ENCODE peak calls at places on chromosomes 12 and 14, in six cellular contexts. P, V, G, N, S and U are unnamed samples.
A peak's percentile ranks its signal among the peaks of the same experiment; 100 is the strongest.

GRCh38 chr12:46678441-46678840 is 147.4 kb downstream of the SLC38A4 start:
- DNase-seq in P (no peak), N (no peak), V (no peak), S (peak; percentile 87), G (no peak), U (no peak)

GRCh38 chr12:49631336-49631907 is 8.1 kb downstream of the PRPF40B start:
- DNase-seq in P (no peak), N (no peak), V (no peak), S (no peak), G (no peak), U (no peak)

GRCh38 chr12:106903241-106903950 is 52.3 kb upstream of the TMEM263 start:
- DNase-seq in S (peak; percentile 59), G (peak; percentile 92), P (peak; percentile 84), V (peak; percentile 47), N (peak; percentile 67), U (peak; percentile 87)

GRCh38 chr12:107468182-107468581 is 217.4 kb upstream of the PWP1 start:
- DNase-seq in V (no peak), G (no peak), S (no peak), P (no peak), N (no peak), U (no peak)

GRCh38 chr14:94738786-94739185 is 31.1 kb downstream of the GSC start:
- DNase-seq in V (no peak), P (no peak), G (no peak), N (no peak), S (no peak), U (no peak)

GRCh38 chr14:53278602-53279506 is 125.7 kb upstream of the DDHD1 start:
- DNase-seq in P (no peak), G (no peak), S (peak; percentile 73), N (peak; percentile 66), V (peak; percentile 78), U (no peak)

GRCh38 chr12:64998327-64999156 is 122.6 kb downstream of the WIF1 start:
- DNase-seq in V (no peak), S (peak; percentile 73), P (peak; percentile 12), N (no peak), G (no peak), U (no peak)

GRCh38 chr12:89951050-89951693 is 242.5 kb upstream of the ATP2B1 start:
- DNase-seq in G (no peak), S (peak; percentile 79), V (peak; percentile 97), P (no peak), N (no peak), U (no peak)

GRCh38 chr12:132620113-132620892 is 1.7 kb downstream of the P2RX2 start:
- DNase-seq in S (no peak), G (peak; percentile 63), N (no peak), P (no peak), V (no peak), U (peak; percentile 45)

GRCh38 chr12:57460457-57461325 is 1.1 kb downstream of the GLI1 start:
- DNase-seq in P (peak; percentile 59), V (peak; percentile 85), G (peak; percentile 83), S (no peak), N (no peak), U (peak; percentile 63)

GRCh38 chr14:81478446-81478845 is 55.2 kb downstream of the SEL1L start:
- DNase-seq in P (no peak), G (no peak), S (no peak), V (no peak), N (no peak), U (no peak)

GRCh38 chr12:79690156-79690605 is 583 bp downstream of the PAWR start:
- DNase-seq in N (no peak), P (peak; percentile 75), S (no peak), V (peak; percentile 63), G (peak; percentile 91), U (peak; percentile 49)

GRCh38 chr12:54417712-54418440 is 1.2 kb downstream of the ITGA5 start:
- DNase-seq in S (no peak), V (no peak), N (peak; percentile 43), P (no peak), G (peak; percentile 65), U (peak; percentile 47)

GRCh38 chr12:54418441-54419087 is 502 bp downstream of the ITGA5 start:
- DNase-seq in G (peak; percentile 63), N (no peak), S (no peak), P (no peak), V (no peak), U (peak; percentile 55)

GRCh38 chr12:54420766-54421144 is 1.7 kb upstream of the ITGA5 start:
- DNase-seq in P (no peak), S (no peak), N (peak; percentile 60), G (no peak), V (no peak), U (no peak)

GRCh38 chr12:54421175-54421872 is 2.3 kb upstream of the ITGA5 start:
- DNase-seq in S (no peak), V (no peak), P (no peak), N (peak; percentile 81), G (no peak), U (no peak)

DNA sequence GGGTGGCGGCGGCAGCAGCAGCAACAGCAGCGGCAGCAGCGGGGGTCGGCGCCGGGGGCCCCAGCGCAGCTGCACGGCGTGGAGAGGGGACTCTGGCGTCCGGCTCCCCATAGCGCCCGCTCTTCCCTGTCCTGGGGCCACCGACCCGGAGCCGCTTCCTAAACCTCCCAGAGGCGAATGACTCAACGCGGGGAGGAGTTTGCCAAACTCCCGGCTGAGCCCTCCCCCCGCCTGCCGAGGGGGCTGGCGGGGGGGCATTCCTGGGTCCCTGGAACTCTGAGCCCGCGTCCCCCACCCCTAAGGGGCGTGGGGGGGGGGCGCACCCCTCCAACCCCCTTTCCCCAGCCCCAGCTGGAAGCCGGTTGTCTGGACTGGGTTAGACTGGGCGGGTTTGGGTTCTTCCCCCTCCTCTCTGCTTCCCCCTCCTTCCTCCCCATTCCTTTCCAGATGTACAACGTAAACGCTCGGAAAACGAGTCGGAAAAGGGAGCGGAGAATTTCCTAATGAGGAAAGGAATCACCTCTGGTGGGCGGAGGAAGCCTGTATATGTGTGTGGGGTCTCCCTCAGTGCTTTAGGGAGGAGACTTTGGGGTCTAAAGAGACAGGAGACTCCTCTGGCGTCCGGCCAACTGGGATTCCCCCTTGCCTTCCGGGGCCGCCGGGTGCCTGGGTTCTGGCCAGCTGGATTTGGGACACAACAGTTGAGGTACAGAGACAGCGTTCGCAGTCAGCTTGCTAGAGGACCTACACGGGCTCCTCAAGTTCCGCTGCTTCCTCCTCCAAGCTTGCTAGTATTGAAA is at the start of gene ITGA5:
- DNase-seq in G (peak; percentile 87), N (peak; percentile 75), S (peak; percentile 76), P (peak; percentile 69), V (peak; percentile 53), U (peak; percentile 58)
- H3K4me1 ChIP-seq in G (peaks cover 12% of the 10 kb centered on the region), N (peaks cover 68% of the 10 kb centered on the region), S (peaks cover 56% of the 10 kb centered on the region), P (peaks cover 11% of the 10 kb centered on the region), V (peaks cover 71% of the 10 kb centered on the region), U (no peaks in the 10 kb centered on the region)

GRCh38 chr14:28875937-28876910 is 109.6 kb downstream of the FOXG1 start:
- DNase-seq in G (no peak), N (no peak), P (peak; percentile 2), S (no peak), V (no peak), U (no peak)

DNA sequence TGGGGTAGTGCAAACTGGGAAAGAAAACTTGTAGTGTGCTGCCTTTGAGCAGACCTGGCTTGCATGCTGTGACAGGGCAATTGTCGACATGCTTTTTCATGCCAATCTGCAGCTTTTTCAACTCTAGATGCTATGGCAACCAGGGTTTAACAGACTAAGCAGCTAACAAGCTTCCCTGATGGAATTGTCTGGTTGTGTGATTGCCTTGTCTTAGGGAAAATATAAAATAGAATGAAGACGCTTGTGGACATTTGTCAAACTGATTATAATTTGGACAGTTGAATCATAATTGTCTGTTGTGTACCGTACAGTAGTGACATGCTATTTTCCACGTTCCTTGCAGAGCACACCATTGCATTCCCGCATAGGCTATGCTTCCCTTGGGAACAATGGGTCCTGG is 113.0 kb downstream of the FOXG1 start:
- DNase-seq in N (no peak), G (no peak), V (no peak), P (no peak), S (no peak), U (no peak)
- H3K4me1 ChIP-seq in N (no peaks in the 10 kb centered on the region), G (no peaks in the 10 kb centered on the region), V (no peaks in the 10 kb centered on the region), P (no peaks in the 10 kb centered on the region), S (no peaks in the 10 kb centered on the region), U (no peaks in the 10 kb centered on the region)

DNA sequence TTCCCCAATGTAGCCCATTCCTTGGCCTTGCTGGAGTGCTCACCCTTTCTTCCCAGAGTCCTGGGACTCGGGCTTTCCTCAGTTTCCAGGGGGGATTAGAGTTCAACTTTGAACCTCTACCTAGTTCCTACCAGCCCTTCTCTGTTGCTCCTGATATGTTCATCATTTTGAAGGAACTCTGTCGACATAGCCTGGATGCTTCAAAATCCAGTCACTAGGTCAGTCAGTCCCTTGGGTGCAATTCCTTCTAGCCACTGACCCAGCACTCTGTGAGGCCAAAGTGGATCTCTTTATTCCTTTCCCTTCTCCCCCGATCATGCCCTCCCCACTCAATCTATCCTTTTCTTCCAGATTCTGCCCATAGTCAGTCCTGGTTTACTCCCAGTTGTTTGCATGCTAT is 72.3 kb upstream of the TMCC3 start:
- DNase-seq in S (no peak), V (no peak), G (no peak), N (no peak), P (no peak), U (no peak)
- H3K4me1 ChIP-seq in S (no peaks in the 10 kb centered on the region), V (no peaks in the 10 kb centered on the region), G (no peaks in the 10 kb centered on the region), N (peaks cover 6% of the 10 kb centered on the region), P (peaks cover 7% of the 10 kb centered on the region), U (no peaks in the 10 kb centered on the region)

GRCh38 chr12:27511031-27511722 is 12.8 kb upstream of the PPFIBP1 start:
- DNase-seq in N (no peak), G (no peak), V (no peak), S (no peak), P (no peak), U (no peak)
- H3K4me1 ChIP-seq in N (no peaks in the 10 kb centered on the region), G (peaks cover 5% of the 10 kb centered on the region), V (no peaks in the 10 kb centered on the region), S (peaks cover 5% of the 10 kb centered on the region), P (peaks cover 13% of the 10 kb centered on the region), U (no peaks in the 10 kb centered on the region)

GRCh38 chr14:48963231-48963630 is 622.9 kb downstream of the RPS29 start:
- DNase-seq in V (no peak), G (no peak), N (no peak), P (no peak), S (no peak), U (no peak)

GRCh38 chr14:48973136-48973535 is 613.0 kb downstream of the RPS29 start:
- DNase-seq in V (no peak), G (no peak), P (peak; percentile 43), N (no peak), S (no peak), U (no peak)

GRCh38 chr14:48970995-48971394 is 615.2 kb downstream of the RPS29 start:
- DNase-seq in P (no peak), N (no peak), V (no peak), S (no peak), G (no peak), U (peak; percentile 2)

DNA sequence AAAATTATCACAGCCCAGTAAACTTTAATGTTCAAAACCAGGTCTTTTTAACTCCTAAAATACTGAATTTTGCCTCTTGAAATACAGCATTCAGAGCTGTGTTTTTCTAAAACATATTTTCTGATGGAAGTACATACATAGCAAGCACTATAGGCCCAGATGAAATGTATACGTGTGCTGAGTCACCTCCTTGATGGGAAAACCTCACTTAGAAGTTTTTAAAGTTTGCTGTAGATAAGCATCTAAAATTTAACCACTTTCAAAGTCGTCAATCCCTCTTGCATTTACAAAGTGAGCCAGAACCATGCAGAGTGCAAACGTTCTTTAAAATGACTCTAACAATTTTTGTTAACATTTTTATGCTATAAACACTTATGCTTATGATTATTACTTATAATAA is 618.8 kb downstream of the RPS29 start:
- DNase-seq in V (no peak), P (no peak), N (no peak), G (no peak), S (no peak), U (no peak)
- H3K4me1 ChIP-seq in V (no peaks in the 10 kb centered on the region), P (peaks cover 12% of the 10 kb centered on the region), N (no peaks in the 10 kb centered on the region), G (no peaks in the 10 kb centered on the region), S (no peaks in the 10 kb centered on the region), U (no peaks in the 10 kb centered on the region)

GRCh38 chr14:61469771-61470170 is 148.4 kb downstream of the PRKCH start:
- DNase-seq in P (no peak), N (peak; percentile 13), G (no peak), V (no peak), S (no peak), U (no peak)
- H3K4me1 ChIP-seq in P (peaks cover 75% of the 10 kb centered on the region), N (peaks cover 49% of the 10 kb centered on the region), G (no peaks in the 10 kb centered on the region), V (peaks cover 70% of the 10 kb centered on the region), S (peaks cover 57% of the 10 kb centered on the region), U (peaks cover 70% of the 10 kb centered on the region)